ENCODE peak calls at places on chromosomes 4 and X, in six cellular contexts. One of them, this sample, is unnamed.

GRCh38 chr4:103076777-103077347 is 301 bp upstream of the SLC9B2 start:
- ATAC-seq in SK-N-SH treated with all-trans-retinoic acid at 6 μM for 48 hours: no peak
- ATAC-seq in activated CD4-positive, alpha-beta T cell treated with anti-CD3 and anti-CD28 coated beads for 36 hours: peak; percentile 69
- ATAC-seq in activated CD8-positive, alpha-beta T cell treated with anti-CD3 and anti-CD28 coated beads, Interleukin-2, amount 10 ng/mL, durations not matched to agents 7 days and 5 days: no peak
- ATAC-seq in A549: no peak
- ATAC-seq in gastroesophageal sphincter: no peak
- ATAC-seq in this sample: peak; percentile 75

GRCh38 chr4:39476181-39476873 is 17.5 kb downstream of the LIAS start:
- ATAC-seq in activated CD8-positive, alpha-beta T cell treated with anti-CD3 and anti-CD28 coated beads, Interleukin-2, amount 10 ng/mL, durations not matched to agents 7 days and 5 days: no peak
- ATAC-seq in SK-N-SH treated with all-trans-retinoic acid at 6 μM for 48 hours: no peak
- ATAC-seq in A549: no peak
- ATAC-seq in gastroesophageal sphincter: no peak
- ATAC-seq in activated CD4-positive, alpha-beta T cell treated with anti-CD3 and anti-CD28 coated beads for 36 hours: no peak
- ATAC-seq in this sample: no peak

GRCh38 chr4:99536148-99536728 is 25.4 kb downstream of the C4orf17 start:
- ATAC-seq in A549: no peak
- ATAC-seq in SK-N-SH treated with all-trans-retinoic acid at 6 μM for 48 hours: no peak
- ATAC-seq in activated CD8-positive, alpha-beta T cell treated with anti-CD3 and anti-CD28 coated beads, Interleukin-2, amount 10 ng/mL, durations not matched to agents 7 days and 5 days: no peak
- ATAC-seq in gastroesophageal sphincter: no peak
- ATAC-seq in activated CD4-positive, alpha-beta T cell treated with anti-CD3 and anti-CD28 coated beads for 36 hours: no peak
- ATAC-seq in this sample: no peak

GRCh38 chrX:107672955-107673378 is 44.7 kb downstream of the PRPS1 start:
- ATAC-seq in activated CD8-positive, alpha-beta T cell treated with anti-CD3 and anti-CD28 coated beads, Interleukin-2, amount 10 ng/mL, durations not matched to agents 7 days and 5 days: peak; percentile 39
- ATAC-seq in A549: peak; percentile 54
- ATAC-seq in SK-N-SH treated with all-trans-retinoic acid at 6 μM for 48 hours: peak; percentile 63
- ATAC-seq in activated CD4-positive, alpha-beta T cell treated with anti-CD3 and anti-CD28 coated beads for 36 hours: peak; percentile 52
- ATAC-seq in gastroesophageal sphincter: peak; percentile 58
- ATAC-seq in this sample: peak; percentile 72

GRCh38 chr4:89022426-89023128 is 34.4 kb downstream of the FAM13A start:
- ATAC-seq in A549: no peak
- ATAC-seq in gastroesophageal sphincter: no peak
- ATAC-seq in activated CD8-positive, alpha-beta T cell treated with anti-CD3 and anti-CD28 coated beads, Interleukin-2, amount 10 ng/mL, durations not matched to agents 7 days and 5 days: no peak
- ATAC-seq in activated CD4-positive, alpha-beta T cell treated with anti-CD3 and anti-CD28 coated beads for 36 hours: no peak
- ATAC-seq in SK-N-SH treated with all-trans-retinoic acid at 6 μM for 48 hours: no peak
- ATAC-seq in this sample: no peak

GRCh38 chr4:25810815-25811690 is 51.7 kb downstream of the SEL1L3 start:
- ATAC-seq in SK-N-SH treated with all-trans-retinoic acid at 6 μM for 48 hours: no peak
- ATAC-seq in activated CD8-positive, alpha-beta T cell treated with anti-CD3 and anti-CD28 coated beads, Interleukin-2, amount 10 ng/mL, durations not matched to agents 7 days and 5 days: no peak
- ATAC-seq in A549: peak; percentile 35
- ATAC-seq in gastroesophageal sphincter: no peak
- ATAC-seq in activated CD4-positive, alpha-beta T cell treated with anti-CD3 and anti-CD28 coated beads for 36 hours: no peak
- ATAC-seq in this sample: no peak

GRCh38 chr4:76197971-76198410 is 15.6 kb downstream of the SCARB2 start:
- ATAC-seq in activated CD4-positive, alpha-beta T cell treated with anti-CD3 and anti-CD28 coated beads for 36 hours: peak; percentile 52
- ATAC-seq in gastroesophageal sphincter: peak; percentile 26
- ATAC-seq in SK-N-SH treated with all-trans-retinoic acid at 6 μM for 48 hours: peak; percentile 83
- ATAC-seq in activated CD8-positive, alpha-beta T cell treated with anti-CD3 and anti-CD28 coated beads, Interleukin-2, amount 10 ng/mL, durations not matched to agents 7 days and 5 days: peak; percentile 64
- ATAC-seq in A549: no peak
- ATAC-seq in this sample: no peak

GRCh38 chrX:24988314-24988713 is 27.5 kb downstream of the ARX start:
- ATAC-seq in gastroesophageal sphincter: no peak
- ATAC-seq in A549: no peak
- ATAC-seq in SK-N-SH treated with all-trans-retinoic acid at 6 μM for 48 hours: no peak
- ATAC-seq in activated CD4-positive, alpha-beta T cell treated with anti-CD3 and anti-CD28 coated beads for 36 hours: no peak
- ATAC-seq in activated CD8-positive, alpha-beta T cell treated with anti-CD3 and anti-CD28 coated beads, Interleukin-2, amount 10 ng/mL, durations not matched to agents 7 days and 5 days: no peak
- ATAC-seq in this sample: no peak

GRCh38 chr4:177759714-177760113 is 317.5 kb upstream of the AGA start:
- ATAC-seq in A549: no peak
- ATAC-seq in activated CD4-positive, alpha-beta T cell treated with anti-CD3 and anti-CD28 coated beads for 36 hours: no peak
- ATAC-seq in gastroesophageal sphincter: no peak
- ATAC-seq in activated CD8-positive, alpha-beta T cell treated with anti-CD3 and anti-CD28 coated beads, Interleukin-2, amount 10 ng/mL, durations not matched to agents 7 days and 5 days: no peak
- ATAC-seq in SK-N-SH treated with all-trans-retinoic acid at 6 μM for 48 hours: no peak
- ATAC-seq in this sample: no peak

GRCh38 chrX:124338733-124339514 is 6.5 kb downstream of the TEX13D start:
- ATAC-seq in gastroesophageal sphincter: no peak
- ATAC-seq in A549: no peak
- ATAC-seq in activated CD4-positive, alpha-beta T cell treated with anti-CD3 and anti-CD28 coated beads for 36 hours: peak; percentile 20
- ATAC-seq in SK-N-SH treated with all-trans-retinoic acid at 6 μM for 48 hours: no peak
- ATAC-seq in activated CD8-positive, alpha-beta T cell treated with anti-CD3 and anti-CD28 coated beads, Interleukin-2, amount 10 ng/mL, durations not matched to agents 7 days and 5 days: peak; percentile 71
- ATAC-seq in this sample: no peak

GRCh38 chr4:60201052-60201673 is 999.0 kb upstream of the ADGRL3 start:
- ATAC-seq in SK-N-SH treated with all-trans-retinoic acid at 6 μM for 48 hours: peak; percentile 66
- ATAC-seq in A549: no peak
- ATAC-seq in gastroesophageal sphincter: no peak
- ATAC-seq in activated CD4-positive, alpha-beta T cell treated with anti-CD3 and anti-CD28 coated beads for 36 hours: no peak
- ATAC-seq in activated CD8-positive, alpha-beta T cell treated with anti-CD3 and anti-CD28 coated beads, Interleukin-2, amount 10 ng/mL, durations not matched to agents 7 days and 5 days: no peak
- ATAC-seq in this sample: no peak

GRCh38 chr4:77560170-77560569 is 45.5 kb upstream of the CXCL13 start:
- ATAC-seq in activated CD4-positive, alpha-beta T cell treated with anti-CD3 and anti-CD28 coated beads for 36 hours: no peak
- ATAC-seq in activated CD8-positive, alpha-beta T cell treated with anti-CD3 and anti-CD28 coated beads, Interleukin-2, amount 10 ng/mL, durations not matched to agents 7 days and 5 days: no peak
- ATAC-seq in SK-N-SH treated with all-trans-retinoic acid at 6 μM for 48 hours: no peak
- ATAC-seq in A549: no peak
- ATAC-seq in gastroesophageal sphincter: no peak
- ATAC-seq in this sample: no peak

GRCh38 chr4:140309124-140309870 is 64.1 kb upstream of the SCOC start:
- ATAC-seq in SK-N-SH treated with all-trans-retinoic acid at 6 μM for 48 hours: peak; percentile 59
- ATAC-seq in A549: peak; percentile 60
- ATAC-seq in gastroesophageal sphincter: no peak
- ATAC-seq in activated CD4-positive, alpha-beta T cell treated with anti-CD3 and anti-CD28 coated beads for 36 hours: no peak
- ATAC-seq in activated CD8-positive, alpha-beta T cell treated with anti-CD3 and anti-CD28 coated beads, Interleukin-2, amount 10 ng/mL, durations not matched to agents 7 days and 5 days: no peak
- ATAC-seq in this sample: no peak

GRCh38 chr4:88828846-88829245 is 131.2 kb upstream of the NAP1L5 start:
- ATAC-seq in activated CD4-positive, alpha-beta T cell treated with anti-CD3 and anti-CD28 coated beads for 36 hours: no peak
- ATAC-seq in SK-N-SH treated with all-trans-retinoic acid at 6 μM for 48 hours: no peak
- ATAC-seq in activated CD8-positive, alpha-beta T cell treated with anti-CD3 and anti-CD28 coated beads, Interleukin-2, amount 10 ng/mL, durations not matched to agents 7 days and 5 days: no peak
- ATAC-seq in gastroesophageal sphincter: peak; percentile 66
- ATAC-seq in A549: no peak
- ATAC-seq in this sample: no peak

GRCh38 chrX:151796576-151796975 is 62.0 kb downstream of the CNGA2 start:
- ATAC-seq in SK-N-SH treated with all-trans-retinoic acid at 6 μM for 48 hours: no peak
- ATAC-seq in A549: no peak
- ATAC-seq in activated CD8-positive, alpha-beta T cell treated with anti-CD3 and anti-CD28 coated beads, Interleukin-2, amount 10 ng/mL, durations not matched to agents 7 days and 5 days: no peak
- ATAC-seq in gastroesophageal sphincter: no peak
- ATAC-seq in activated CD4-positive, alpha-beta T cell treated with anti-CD3 and anti-CD28 coated beads for 36 hours: no peak
- ATAC-seq in this sample: no peak

GRCh38 chr4:142408003-142408441 is 438.1 kb downstream of the INPP4B start:
- ATAC-seq in gastroesophageal sphincter: no peak
- ATAC-seq in activated CD8-positive, alpha-beta T cell treated with anti-CD3 and anti-CD28 coated beads, Interleukin-2, amount 10 ng/mL, durations not matched to agents 7 days and 5 days: no peak
- ATAC-seq in SK-N-SH treated with all-trans-retinoic acid at 6 μM for 48 hours: peak; percentile 50
- ATAC-seq in activated CD4-positive, alpha-beta T cell treated with anti-CD3 and anti-CD28 coated beads for 36 hours: peak; percentile 3
- ATAC-seq in A549: peak; percentile 69
- ATAC-seq in this sample: no peak

GRCh38 chr4:183141997-183142396 is 42.9 kb downstream of the WWC2 start:
- ATAC-seq in gastroesophageal sphincter: no peak
- ATAC-seq in A549: peak; percentile 53
- ATAC-seq in activated CD4-positive, alpha-beta T cell treated with anti-CD3 and anti-CD28 coated beads for 36 hours: no peak
- ATAC-seq in activated CD8-positive, alpha-beta T cell treated with anti-CD3 and anti-CD28 coated beads, Interleukin-2, amount 10 ng/mL, durations not matched to agents 7 days and 5 days: no peak
- ATAC-seq in SK-N-SH treated with all-trans-retinoic acid at 6 μM for 48 hours: peak; percentile 42
- ATAC-seq in this sample: no peak

GRCh38 chr4:51909236-51909703 is 66.3 kb downstream of the DCUN1D4 start:
- ATAC-seq in A549: peak; percentile 70
- ATAC-seq in activated CD4-positive, alpha-beta T cell treated with anti-CD3 and anti-CD28 coated beads for 36 hours: no peak
- ATAC-seq in activated CD8-positive, alpha-beta T cell treated with anti-CD3 and anti-CD28 coated beads, Interleukin-2, amount 10 ng/mL, durations not matched to agents 7 days and 5 days: no peak
- ATAC-seq in SK-N-SH treated with all-trans-retinoic acid at 6 μM for 48 hours: no peak
- ATAC-seq in gastroesophageal sphincter: no peak
- ATAC-seq in this sample: no peak

GRCh38 chrX:36071064-36071463 is 151.5 kb downstream of the CFAP47 start:
- ATAC-seq in A549: no peak
- ATAC-seq in activated CD8-positive, alpha-beta T cell treated with anti-CD3 and anti-CD28 coated beads, Interleukin-2, amount 10 ng/mL, durations not matched to agents 7 days and 5 days: no peak
- ATAC-seq in activated CD4-positive, alpha-beta T cell treated with anti-CD3 and anti-CD28 coated beads for 36 hours: no peak
- ATAC-seq in gastroesophageal sphincter: no peak
- ATAC-seq in SK-N-SH treated with all-trans-retinoic acid at 6 μM for 48 hours: no peak
- ATAC-seq in this sample: no peak

GRCh38 chrX:9566150-9566621 is 101.3 kb downstream of the TBL1X start:
- ATAC-seq in activated CD8-positive, alpha-beta T cell treated with anti-CD3 and anti-CD28 coated beads, Interleukin-2, amount 10 ng/mL, durations not matched to agents 7 days and 5 days: peak; percentile 44
- ATAC-seq in SK-N-SH treated with all-trans-retinoic acid at 6 μM for 48 hours: peak; percentile 82
- ATAC-seq in gastroesophageal sphincter: peak; percentile 57
- ATAC-seq in activated CD4-positive, alpha-beta T cell treated with anti-CD3 and anti-CD28 coated beads for 36 hours: peak; percentile 65
- ATAC-seq in A549: peak; percentile 84
- ATAC-seq in this sample: no peak

GRCh38 chrX:153828723-153829548 is 1.4 kb downstream of the PDZD4 start:
- ATAC-seq in A549: peak; percentile 69
- ATAC-seq in gastroesophageal sphincter: peak; percentile 39
- ATAC-seq in activated CD8-positive, alpha-beta T cell treated with anti-CD3 and anti-CD28 coated beads, Interleukin-2, amount 10 ng/mL, durations not matched to agents 7 days and 5 days: no peak
- ATAC-seq in activated CD4-positive, alpha-beta T cell treated with anti-CD3 and anti-CD28 coated beads for 36 hours: peak; percentile 47
- ATAC-seq in SK-N-SH treated with all-trans-retinoic acid at 6 μM for 48 hours: peak; percentile 20
- ATAC-seq in this sample: no peak

GRCh38 chr4:150164055-150164454 is 85.8 kb downstream of the DCLK2 start:
- ATAC-seq in activated CD8-positive, alpha-beta T cell treated with anti-CD3 and anti-CD28 coated beads, Interleukin-2, amount 10 ng/mL, durations not matched to agents 7 days and 5 days: no peak
- ATAC-seq in activated CD4-positive, alpha-beta T cell treated with anti-CD3 and anti-CD28 coated beads for 36 hours: no peak
- ATAC-seq in A549: no peak
- ATAC-seq in gastroesophageal sphincter: no peak
- ATAC-seq in SK-N-SH treated with all-trans-retinoic acid at 6 μM for 48 hours: peak; percentile 47
- ATAC-seq in this sample: no peak

GRCh38 chr4:141127884-141128283 is 5.4 kb downstream of the RNF150 start:
- ATAC-seq in SK-N-SH treated with all-trans-retinoic acid at 6 μM for 48 hours: no peak
- ATAC-seq in activated CD4-positive, alpha-beta T cell treated with anti-CD3 and anti-CD28 coated beads for 36 hours: no peak
- ATAC-seq in A549: no peak
- ATAC-seq in activated CD8-positive, alpha-beta T cell treated with anti-CD3 and anti-CD28 coated beads, Interleukin-2, amount 10 ng/mL, durations not matched to agents 7 days and 5 days: no peak
- ATAC-seq in gastroesophageal sphincter: no peak
- ATAC-seq in this sample: no peak

GRCh38 chr4:176646311-176646710 is 146.4 kb downstream of the VEGFC start:
- ATAC-seq in activated CD8-positive, alpha-beta T cell treated with anti-CD3 and anti-CD28 coated beads, Interleukin-2, amount 10 ng/mL, durations not matched to agents 7 days and 5 days: no peak
- ATAC-seq in gastroesophageal sphincter: no peak
- ATAC-seq in activated CD4-positive, alpha-beta T cell treated with anti-CD3 and anti-CD28 coated beads for 36 hours: no peak
- ATAC-seq in SK-N-SH treated with all-trans-retinoic acid at 6 μM for 48 hours: no peak
- ATAC-seq in A549: no peak
- ATAC-seq in this sample: no peak

GRCh38 chrX:68417651-68418050 is 15.6 kb downstream of the OPHN1 start:
- ATAC-seq in SK-N-SH treated with all-trans-retinoic acid at 6 μM for 48 hours: no peak
- ATAC-seq in activated CD8-positive, alpha-beta T cell treated with anti-CD3 and anti-CD28 coated beads, Interleukin-2, amount 10 ng/mL, durations not matched to agents 7 days and 5 days: no peak
- ATAC-seq in activated CD4-positive, alpha-beta T cell treated with anti-CD3 and anti-CD28 coated beads for 36 hours: no peak
- ATAC-seq in gastroesophageal sphincter: no peak
- ATAC-seq in A549: no peak
- ATAC-seq in this sample: no peak

GRCh38 chr4:3452376-3452775 is 10.6 kb downstream of the HGFAC start:
- ATAC-seq in SK-N-SH treated with all-trans-retinoic acid at 6 μM for 48 hours: peak; percentile 64
- ATAC-seq in activated CD4-positive, alpha-beta T cell treated with anti-CD3 and anti-CD28 coated beads for 36 hours: no peak
- ATAC-seq in activated CD8-positive, alpha-beta T cell treated with anti-CD3 and anti-CD28 coated beads, Interleukin-2, amount 10 ng/mL, durations not matched to agents 7 days and 5 days: no peak
- ATAC-seq in A549: peak; percentile 82
- ATAC-seq in gastroesophageal sphincter: no peak
- ATAC-seq in this sample: no peak

GRCh38 chrX:18010251-18010650 is 149.2 kb upstream of the RAI2 start:
- ATAC-seq in gastroesophageal sphincter: no peak
- ATAC-seq in activated CD8-positive, alpha-beta T cell treated with anti-CD3 and anti-CD28 coated beads, Interleukin-2, amount 10 ng/mL, durations not matched to agents 7 days and 5 days: no peak
- ATAC-seq in activated CD4-positive, alpha-beta T cell treated with anti-CD3 and anti-CD28 coated beads for 36 hours: no peak
- ATAC-seq in SK-N-SH treated with all-trans-retinoic acid at 6 μM for 48 hours: no peak
- ATAC-seq in A549: no peak
- ATAC-seq in this sample: no peak

GRCh38 chrX:42385730-42386129 is 392.2 kb downstream of the PPP1R2C start:
- ATAC-seq in activated CD8-positive, alpha-beta T cell treated with anti-CD3 and anti-CD28 coated beads, Interleukin-2, amount 10 ng/mL, durations not matched to agents 7 days and 5 days: no peak
- ATAC-seq in gastroesophageal sphincter: no peak
- ATAC-seq in SK-N-SH treated with all-trans-retinoic acid at 6 μM for 48 hours: no peak
- ATAC-seq in A549: no peak
- ATAC-seq in activated CD4-positive, alpha-beta T cell treated with anti-CD3 and anti-CD28 coated beads for 36 hours: no peak
- ATAC-seq in this sample: no peak

GRCh38 chrX:71017396-71017939 is 50.7 kb downstream of the SNX12 start:
- ATAC-seq in SK-N-SH treated with all-trans-retinoic acid at 6 μM for 48 hours: no peak
- ATAC-seq in A549: no peak
- ATAC-seq in activated CD8-positive, alpha-beta T cell treated with anti-CD3 and anti-CD28 coated beads, Interleukin-2, amount 10 ng/mL, durations not matched to agents 7 days and 5 days: no peak
- ATAC-seq in gastroesophageal sphincter: no peak
- ATAC-seq in activated CD4-positive, alpha-beta T cell treated with anti-CD3 and anti-CD28 coated beads for 36 hours: no peak
- ATAC-seq in this sample: no peak

GRCh38 chr4:105679186-105679585 is 29.3 kb downstream of the INTS12 start:
- ATAC-seq in gastroesophageal sphincter: no peak
- ATAC-seq in activated CD4-positive, alpha-beta T cell treated with anti-CD3 and anti-CD28 coated beads for 36 hours: no peak
- ATAC-seq in A549: no peak
- ATAC-seq in SK-N-SH treated with all-trans-retinoic acid at 6 μM for 48 hours: peak; percentile 84
- ATAC-seq in activated CD8-positive, alpha-beta T cell treated with anti-CD3 and anti-CD28 coated beads, Interleukin-2, amount 10 ng/mL, durations not matched to agents 7 days and 5 days: no peak
- ATAC-seq in this sample: no peak

GRCh38 chr4:99679976-99680375 is 22.3 kb upstream of the C4orf54 start:
- ATAC-seq in activated CD8-positive, alpha-beta T cell treated with anti-CD3 and anti-CD28 coated beads, Interleukin-2, amount 10 ng/mL, durations not matched to agents 7 days and 5 days: no peak
- ATAC-seq in gastroesophageal sphincter: no peak
- ATAC-seq in SK-N-SH treated with all-trans-retinoic acid at 6 μM for 48 hours: no peak
- ATAC-seq in activated CD4-positive, alpha-beta T cell treated with anti-CD3 and anti-CD28 coated beads for 36 hours: no peak
- ATAC-seq in A549: no peak
- ATAC-seq in this sample: no peak

GRCh38 chr4:137531951-137532868 is at the start of gene PCDH18:
- ATAC-seq in gastroesophageal sphincter: peak; percentile 96
- ATAC-seq in SK-N-SH treated with all-trans-retinoic acid at 6 μM for 48 hours: peak; percentile 88
- ATAC-seq in A549: peak; percentile 60
- ATAC-seq in activated CD4-positive, alpha-beta T cell treated with anti-CD3 and anti-CD28 coated beads for 36 hours: peak; percentile 64
- ATAC-seq in activated CD8-positive, alpha-beta T cell treated with anti-CD3 and anti-CD28 coated beads, Interleukin-2, amount 10 ng/mL, durations not matched to agents 7 days and 5 days: peak; percentile 30
- ATAC-seq in this sample: peak; percentile 12

GRCh38 chr4:152156448-152156847 is 379.4 kb downstream of the FBXW7 start:
- ATAC-seq in activated CD8-positive, alpha-beta T cell treated with anti-CD3 and anti-CD28 coated beads, Interleukin-2, amount 10 ng/mL, durations not matched to agents 7 days and 5 days: no peak
- ATAC-seq in activated CD4-positive, alpha-beta T cell treated with anti-CD3 and anti-CD28 coated beads for 36 hours: no peak
- ATAC-seq in A549: no peak
- ATAC-seq in SK-N-SH treated with all-trans-retinoic acid at 6 μM for 48 hours: no peak
- ATAC-seq in gastroesophageal sphincter: no peak
- ATAC-seq in this sample: no peak

GRCh38 chr4:33551244-33551643 is 2693.1 kb downstream of the ARAP2 start:
- ATAC-seq in A549: no peak
- ATAC-seq in gastroesophageal sphincter: no peak
- ATAC-seq in activated CD8-positive, alpha-beta T cell treated with anti-CD3 and anti-CD28 coated beads, Interleukin-2, amount 10 ng/mL, durations not matched to agents 7 days and 5 days: no peak
- ATAC-seq in activated CD4-positive, alpha-beta T cell treated with anti-CD3 and anti-CD28 coated beads for 36 hours: no peak
- ATAC-seq in SK-N-SH treated with all-trans-retinoic acid at 6 μM for 48 hours: no peak
- ATAC-seq in this sample: no peak

GRCh38 chr4:3750334-3750733 is 15.9 kb upstream of the ADRA2C start:
- ATAC-seq in gastroesophageal sphincter: no peak
- ATAC-seq in A549: no peak
- ATAC-seq in activated CD4-positive, alpha-beta T cell treated with anti-CD3 and anti-CD28 coated beads for 36 hours: no peak
- ATAC-seq in SK-N-SH treated with all-trans-retinoic acid at 6 μM for 48 hours: no peak
- ATAC-seq in activated CD8-positive, alpha-beta T cell treated with anti-CD3 and anti-CD28 coated beads, Interleukin-2, amount 10 ng/mL, durations not matched to agents 7 days and 5 days: no peak
- ATAC-seq in this sample: no peak

This sample was measured in stimulated activated memory B cell treated with anti-CD40 and anti-IgM and Interleukin-4, amounts not matched to agents 10 μg/mL and 1 μg/mL and 100 μg/mL, for 72 hours.